ENCODE peak calls at places on chromosomes 11 and 22, in eight cellular contexts. Y, I, V, H, M, A, L and S are unnamed samples. For H3K4me1, the result is how much of the 10 kb centered on the place peaks cover.

GRCh38 chr11:120883404-120884135 is 140.3 kb upstream of the TBCEL start:
- DNase-seq in Y (no peak), I (no peak), V (no peak), H (no peak), M (peak), A (peak), L (no peak), S (no peak)

GRCh38 chr11:131748146-131749050 is 378.0 kb downstream of the NTM start:
- DNase-seq in Y (no peak), I (peak), V (no peak), H (peak), M (peak), A (no peak), L (peak), S (peak)

GRCh38 chr22:48489551-48490512 is 1337.8 kb downstream of the BRD1 start:
- DNase-seq in Y (peak), I (no peak), V (no peak), H (peak), M (no peak), A (no peak), L (no peak), S (peak)

GRCh38 chr11:4641501-4641900 is 2.3 kb upstream of the OR51E1 start:
- DNase-seq in Y (no peak), I (no peak), V (no peak), H (no peak), M (no peak), A (no peak), L (no peak), S (no peak)

GRCh38 chr11:17415523-17416104 is 27.2 kb upstream of the KCNJ11 start:
- DNase-seq in Y (peak), I (no peak), V (no peak), H (no peak), M (no peak), A (no peak), L (no peak), S (no peak)

GRCh38 chr11:46410021-46410420 is 18.4 kb upstream of the CHRM4 start:
- DNase-seq in Y (no peak), I (no peak), V (peak), H (no peak), M (no peak), A (no peak), L (no peak), S (peak)

GRCh38 chr11:49505231-49505630 is 296.8 kb upstream of the FOLH1 start:
- DNase-seq in Y (no peak), I (no peak), V (no peak), H (no peak), M (no peak), A (no peak), L (no peak), S (no peak)

GRCh38 chr22:45885941-45886395 is 91.0 kb downstream of the WNT7B start:
- DNase-seq in Y (peak), I (peak), V (no peak), H (no peak), M (no peak), A (no peak), L (no peak), S (no peak)

GRCh38 chr11:77190331-77191075 is 62.5 kb downstream of the MYO7A start:
- DNase-seq in Y (no peak), I (no peak), V (no peak), H (no peak), M (no peak), A (no peak), L (no peak), S (no peak)

GRCh38 chr22:46525681-46526483 is 11.5 kb downstream of the CELSR1 start:
- DNase-seq in Y (no peak), I (no peak), V (peak), H (no peak), M (no peak), A (peak), L (no peak), S (no peak)

GRCh38 chr11:57474017-57474750 is 13.9 kb downstream of the RTN4RL2 start:
- DNase-seq in Y (peak), I (peak), V (no peak), H (no peak), M (no peak), A (no peak), L (no peak), S (no peak)

GRCh38 chr22:44098021-44098739 is 74.1 kb downstream of the PARVB start:
- DNase-seq in Y (peak), I (no peak), V (no peak), H (no peak), M (no peak), A (no peak), L (no peak), S (no peak)

GRCh38 chr11:35174666-35175065 is 35.7 kb downstream of the CD44 start:
- DNase-seq in Y (no peak), I (no peak), V (peak), H (no peak), M (no peak), A (no peak), L (no peak), S (no peak)
- H3K4me1 ChIP-seq in Y (under half), I (half or more), V (half or more), H (under half), M (under half), A (under half), L (under half), S (under half)

DNA sequence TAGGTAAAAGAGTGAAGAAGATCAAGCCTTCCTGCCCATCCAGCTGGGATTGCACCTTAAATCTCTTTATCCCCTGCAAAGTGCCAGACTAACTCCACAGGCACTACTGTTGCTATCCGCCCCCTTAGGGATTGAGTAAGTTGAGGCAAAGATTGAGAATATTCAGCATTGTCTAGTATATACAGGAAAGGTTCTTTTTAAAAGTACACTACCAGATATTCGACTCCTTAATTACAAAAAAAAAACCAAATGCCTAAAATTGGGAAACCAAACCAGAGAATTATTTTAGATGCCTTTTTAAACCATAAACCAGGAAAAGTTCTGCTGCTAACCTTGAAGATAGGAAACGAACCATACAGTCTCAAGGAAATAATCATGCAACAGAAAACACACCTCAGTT is 11.5 kb downstream of the SERPIND1 start:
- DNase-seq in Y (no peak), I (no peak), V (no peak), H (no peak), M (no peak), A (no peak), L (no peak), S (no peak)
- H3K4me1 ChIP-seq in Y (under half), I (under half), V (under half), H (under half), M (under half), A (under half), L (under half), S (under half)

GRCh38 chr11:94787798-94788197 is 19.6 kb downstream of the AMOTL1 start:
- DNase-seq in Y (no peak), I (peak), V (no peak), H (peak), M (no peak), A (no peak), L (no peak), S (no peak)

GRCh38 chr11:94788396-94788795 is 20.2 kb downstream of the AMOTL1 start:
- DNase-seq in Y (no peak), I (no peak), V (no peak), H (peak), M (no peak), A (no peak), L (no peak), S (no peak)

GRCh38 chr11:94784884-94785283 is 16.7 kb downstream of the AMOTL1 start:
- DNase-seq in Y (no peak), I (no peak), V (no peak), H (no peak), M (no peak), A (no peak), L (no peak), S (no peak)

GRCh38 chr11:94785509-94785908 is 17.4 kb downstream of the AMOTL1 start:
- DNase-seq in Y (no peak), I (no peak), V (no peak), H (no peak), M (no peak), A (no peak), L (no peak), S (no peak)

DNA sequence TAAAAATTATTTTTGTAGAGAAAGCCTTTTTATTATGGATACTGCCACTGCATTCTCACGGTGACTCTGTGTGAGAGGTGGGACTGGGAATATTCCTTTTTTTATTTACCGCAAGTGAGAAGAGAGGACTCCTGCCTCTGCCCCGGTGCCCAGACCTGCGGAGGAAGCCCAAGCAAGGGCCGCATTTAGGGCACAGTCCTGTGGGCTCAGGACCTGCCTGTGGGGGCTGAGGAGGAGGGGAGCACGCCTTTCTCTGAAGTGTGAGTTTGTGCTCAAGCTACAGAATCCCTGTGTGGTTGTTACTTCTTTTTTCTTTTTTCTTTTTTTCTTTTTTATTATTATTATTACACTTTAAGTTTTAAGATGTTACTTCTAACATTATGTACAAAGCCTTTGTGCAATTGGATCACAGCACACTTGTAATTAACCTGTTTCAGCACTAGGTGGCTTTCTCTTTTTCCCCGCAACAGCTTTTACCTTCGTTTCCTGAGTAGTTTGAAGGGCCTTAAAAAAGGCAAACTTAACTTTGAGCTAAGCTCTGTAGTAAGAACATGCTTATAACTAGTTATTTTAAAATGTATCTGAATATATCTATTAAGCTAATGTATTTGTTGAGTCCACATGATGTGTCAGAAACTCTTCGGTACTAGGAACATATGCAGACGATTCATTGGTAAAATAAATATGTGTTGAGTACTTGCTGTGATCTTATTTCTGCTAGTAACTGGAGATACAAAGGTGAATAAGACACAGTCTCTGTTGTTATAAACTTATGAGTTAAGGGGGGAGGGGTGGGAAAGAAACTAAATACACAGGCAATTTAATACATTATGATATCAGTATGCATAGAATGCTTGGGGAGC is 18.3 kb downstream of the AMOTL1 start:
- DNase-seq in Y (no peak), I (no peak), V (no peak), H (no peak), M (no peak), A (no peak), L (no peak), S (no peak)
- H3K4me1 ChIP-seq in Y (under half), I (half or more), V (half or more), H (under half), M (under half), A (under half), L (under half), S (under half)

GRCh38 chr11:1520209-1520986 is 33.8 kb upstream of the MOB2 start:
- DNase-seq in Y (no peak), I (no peak), V (no peak), H (no peak), M (no peak), A (no peak), L (no peak), S (no peak)
- H3K4me1 ChIP-seq in Y (under half), I (under half), V (under half), H (under half), M (under half), A (under half), L (under half), S (under half)

DNA sequence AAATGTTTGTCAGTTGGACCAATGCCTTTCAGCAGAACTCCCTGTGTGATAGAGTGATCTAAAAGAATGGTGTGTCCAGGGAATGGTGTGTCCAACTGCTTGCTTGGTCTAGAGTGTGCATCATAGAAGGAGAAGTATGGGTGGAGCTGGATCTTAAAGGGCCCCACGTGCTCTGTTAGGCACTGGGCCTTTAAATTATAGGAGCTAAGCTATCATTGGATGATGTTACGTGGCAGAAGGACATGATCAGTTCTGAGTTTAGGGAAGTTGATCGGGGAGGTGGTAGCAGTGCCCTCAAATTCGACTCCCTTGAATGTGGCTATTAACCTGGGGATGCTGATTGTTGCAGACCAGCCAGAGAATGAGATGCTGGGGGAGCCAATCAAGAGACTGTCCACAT is 16.4 kb downstream of the STX3 start:
- DNase-seq in Y (no peak), I (no peak), V (no peak), H (no peak), M (no peak), A (no peak), L (no peak), S (no peak)
- H3K4me1 ChIP-seq in Y (under half), I (under half), V (under half), H (under half), M (under half), A (under half), L (under half), S (under half)

GRCh38 chr22:26590525-26590858 is 560 bp upstream of the TPST2 start:
- DNase-seq in Y (no peak), I (no peak), V (no peak), H (no peak), M (no peak), A (no peak), L (no peak), S (no peak)

GRCh38 chr22:26593763-26594162 is 3.8 kb upstream of the TPST2 start:
- DNase-seq in Y (no peak), I (no peak), V (no peak), H (no peak), M (no peak), A (no peak), L (no peak), S (no peak)

GRCh38 chr22:26589845-26590524 is at the start of gene TPST2:
- DNase-seq in Y (peak), I (peak), V (peak), H (peak), M (peak), A (peak), L (peak), S (peak)

GRCh38 chr22:26589367-26589844 is 526 bp downstream of the TPST2 start:
- DNase-seq in Y (peak), I (peak), V (no peak), H (peak), M (peak), A (no peak), L (no peak), S (no peak)

DNA sequence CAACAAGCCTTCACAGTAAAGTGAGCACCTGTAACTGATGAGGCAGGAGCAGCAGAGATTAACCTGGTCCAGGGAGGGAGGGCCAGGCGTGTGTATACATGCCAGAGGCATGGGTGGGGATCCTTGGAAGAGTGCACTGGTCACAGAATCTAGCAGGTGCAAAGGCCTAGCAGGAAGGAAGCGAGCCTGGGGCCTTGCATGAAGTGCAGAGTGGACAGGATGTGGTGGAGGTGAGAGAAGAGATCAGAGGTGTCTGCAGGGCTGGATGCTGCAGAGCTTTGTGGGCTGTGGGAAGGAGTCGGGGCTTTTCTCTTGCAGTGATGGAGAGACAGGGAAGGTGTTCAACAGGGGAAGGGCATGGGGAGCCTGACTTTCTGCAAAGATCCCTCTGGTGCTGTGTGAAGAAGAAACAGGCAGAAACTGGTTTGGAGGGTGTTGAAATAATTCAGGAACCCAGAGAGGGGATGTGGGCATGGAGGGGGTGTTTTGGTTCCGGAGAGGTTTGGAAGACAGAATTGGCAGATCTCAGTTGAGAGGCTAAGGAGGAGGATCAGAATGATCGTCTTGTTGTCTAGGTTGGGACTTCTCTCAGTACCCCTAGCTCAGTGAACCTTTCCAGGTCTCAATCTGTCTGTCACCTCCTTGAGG is 2.6 kb upstream of the TPST2 start:
- DNase-seq in Y (peak), I (no peak), V (no peak), H (no peak), M (no peak), A (no peak), L (no peak), S (no peak)
- H3K4me1 ChIP-seq in Y (under half), I (under half), V (under half), H (under half), M (under half), A (under half), L (under half), S (under half)